ENCODE peak calls at places on chromosomes 12 and 14, in five cellular contexts. D is PC-9, O is A549, Q is pancreas, J is skeletal muscle cell. A is an unnamed sample.

GRCh38 chr12:28961948-28962384 is 187.1 kb upstream of the FAR2 start:
- DNase-seq in D (no peak), O (no peak), Q (no peak), J (no peak), A (no peak)

GRCh38 chr12:56206373-56207166 is 15.2 kb downstream of the RNF41 start:
- DNase-seq in D (peak; percentile 31), O (peak; percentile 74), Q (peak; percentile 59), J (no peak), A (no peak)

GRCh38 chr12:108832730-108833354 is 24.5 kb downstream of the SSH1 start:
- DNase-seq in D (peak; percentile 45), O (peak; percentile 50), Q (no peak), J (peak; percentile 76), A (no peak)

GRCh38 chr12:62643470-62643869 is 176.8 kb downstream of the MON2 start:
- DNase-seq in D (no peak), O (no peak), Q (no peak), J (no peak), A (no peak)

GRCh38 chr14:49106721-49107689 is 479.2 kb downstream of the RPS29 start:
- DNase-seq in D (no peak), O (no peak), Q (no peak), J (no peak), A (no peak)

GRCh38 chr12:124665516-124665915 is 98.1 kb upstream of the NCOR2 start:
- DNase-seq in D (no peak), O (no peak), Q (no peak), J (no peak), A (no peak)

GRCh38 chr12:1922985-1923384 is 4.5 kb upstream of the CACNA2D4 start:
- DNase-seq in D (no peak), O (no peak), Q (no peak), J (no peak), A (no peak)

GRCh38 chr12:52438305-52439301 is 4.4 kb upstream of the KRT75 start:
- DNase-seq in D (peak; percentile 37), O (no peak), Q (no peak), J (no peak), A (no peak)

GRCh38 chr12:67634167-67634793 is 14.3 kb upstream of the DYRK2 start:
- DNase-seq in D (no peak), O (no peak), Q (no peak), J (no peak), A (no peak)

GRCh38 chr12:112616469-112617190 is 174.9 kb upstream of the RPH3A start:
- DNase-seq in D (no peak), O (no peak), Q (no peak), J (no peak), A (no peak)

GRCh38 chr12:106141452-106141851 is 2.7 kb upstream of the NUAK1 start:
- DNase-seq in D (no peak), O (no peak), Q (no peak), J (no peak), A (no peak)
- H3K4me3 ChIP-seq in D (peak overlapping the region; percentile 78), O (no peak overlapping the region), Q (no peak overlapping the region), J (no peak overlapping the region), A (no peak overlapping the region)

DNA sequence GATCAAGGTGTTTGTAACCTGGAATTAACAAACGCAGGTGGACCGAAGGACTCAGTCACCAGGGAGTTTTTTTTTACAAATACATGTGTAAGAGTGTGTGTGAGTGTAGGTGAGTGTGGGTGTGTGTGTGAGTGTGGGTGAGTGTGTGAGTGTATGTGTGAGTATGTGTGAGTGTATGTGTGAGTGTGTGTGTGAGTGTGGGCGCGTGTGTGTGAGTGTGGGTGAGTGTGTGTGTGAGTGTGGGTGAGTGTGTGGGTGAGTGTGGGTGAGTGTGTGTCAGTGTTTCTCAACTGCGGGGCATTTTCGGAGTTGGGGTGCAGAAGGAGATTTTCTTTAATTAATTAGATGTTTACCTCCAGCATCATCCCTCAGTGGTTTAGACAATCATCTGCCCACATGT is 1178.8 kb downstream of the VRK1 start:
- DNase-seq in D (no peak), O (no peak), Q (no peak), J (no peak), A (no peak)
- H3K4me3 ChIP-seq in D (no peak overlapping the region), O (no peak overlapping the region), Q (no peak overlapping the region), J (no peak overlapping the region), A (no peak overlapping the region)

GRCh38 chr14:75650253-75651058 is 10.2 kb downstream of the ERG28 start:
- DNase-seq in D (no peak), O (no peak), Q (no peak), J (no peak), A (no peak)
- H3K4me3 ChIP-seq in D (no peak overlapping the region), O (no peak overlapping the region), Q (no peak overlapping the region), J (no peak overlapping the region), A (no peak overlapping the region)

GRCh38 chr14:74486164-74486563 is 6.9 kb downstream of the NPC2 start:
- DNase-seq in D (no peak), O (no peak), Q (no peak), J (no peak), A (no peak)
- H3K4me3 ChIP-seq in D (no peak overlapping the region), O (no peak overlapping the region), Q (no peak overlapping the region), J (no peak overlapping the region), A (no peak overlapping the region)

GRCh38 chr14:54652890-54653201 is 85.9 kb downstream of the SAMD4A start:
- DNase-seq in D (no peak), O (no peak), Q (no peak), J (no peak), A (no peak)
- H3K4me3 ChIP-seq in D (peak overlapping the region; percentile 42), O (peak overlapping the region; percentile 37), Q (no peak overlapping the region), J (peak overlapping the region; percentile 34), A (peak overlapping the region; percentile 48)

DNA sequence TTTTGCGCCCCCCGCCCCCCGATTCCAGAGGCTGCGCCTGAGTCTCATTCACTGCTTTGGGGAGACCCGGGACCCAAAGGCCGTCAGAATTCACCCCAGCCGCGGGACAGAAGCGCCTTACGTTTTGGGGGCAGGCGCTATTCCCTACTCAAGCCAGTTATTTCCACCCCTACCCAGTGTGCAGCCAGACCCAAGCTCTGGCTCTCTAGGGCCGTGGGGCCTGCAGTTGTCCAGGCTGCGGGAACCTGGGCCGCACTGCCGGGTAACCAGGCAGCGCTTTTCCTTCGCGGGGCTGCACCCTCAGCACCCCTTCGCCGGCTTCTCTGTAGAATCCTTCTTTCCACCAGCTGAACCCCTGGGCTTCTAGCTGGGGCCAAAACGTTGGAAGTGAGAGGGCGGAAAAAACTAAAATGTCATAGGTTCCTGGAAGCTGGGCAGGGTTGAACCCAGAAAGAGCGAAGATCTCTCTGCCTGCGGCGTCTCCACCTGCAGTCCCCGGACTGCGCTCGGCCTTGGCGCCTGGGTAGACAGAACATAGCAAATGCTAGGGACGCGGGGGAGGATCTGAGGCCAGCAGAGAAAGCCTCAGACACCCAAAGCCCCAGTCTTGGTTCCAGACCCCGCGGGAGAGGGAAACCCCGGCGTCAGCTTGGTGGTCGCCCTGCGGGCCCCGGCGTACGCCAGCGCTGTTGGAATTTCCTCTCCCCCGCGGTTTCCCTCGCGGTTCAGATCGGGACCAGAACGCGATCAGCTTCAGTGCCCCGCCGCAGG is 18.4 kb downstream of the TBX3 start:
- DNase-seq in D (no peak), O (no peak), Q (no peak), J (no peak), A (no peak)
- H3K4me3 ChIP-seq in D (no peak overlapping the region), O (no peak overlapping the region), Q (no peak overlapping the region), J (no peak overlapping the region), A (no peak overlapping the region)

GRCh38 chr12:4862809-4863208 is 46.9 kb upstream of the KCNA1 start:
- DNase-seq in D (no peak), O (no peak), Q (no peak), J (no peak), A (no peak)

GRCh38 chr12:4866288-4866687 is 43.4 kb upstream of the KCNA1 start:
- DNase-seq in D (no peak), O (no peak), Q (no peak), J (no peak), A (no peak)

GRCh38 chr12:4865246-4865645 is 44.5 kb upstream of the KCNA1 start:
- DNase-seq in D (no peak), O (no peak), Q (no peak), J (no peak), A (no peak)

GRCh38 chr12:4867384-4867783 is 42.3 kb upstream of the KCNA1 start:
- DNase-seq in D (no peak), O (no peak), Q (no peak), J (no peak), A (no peak)

DNA sequence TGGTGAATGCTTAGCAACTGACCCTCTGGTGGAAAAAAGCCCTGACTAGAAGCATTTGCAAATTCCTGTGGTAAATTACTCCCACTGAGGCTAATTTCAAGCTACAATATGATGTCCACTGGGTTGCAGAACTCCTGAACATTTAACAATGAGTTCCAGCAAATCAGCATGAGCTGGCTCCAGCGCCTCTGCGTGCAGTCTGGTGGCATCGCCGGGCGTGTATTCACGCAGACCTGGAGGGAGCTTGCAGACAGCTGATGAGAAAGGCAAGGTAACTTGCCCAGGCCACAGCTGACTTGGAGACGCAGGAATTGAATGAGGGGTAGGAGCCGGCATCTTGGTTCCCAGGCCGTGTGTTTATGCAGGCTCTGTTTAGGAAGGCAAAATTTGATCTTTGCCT is 45.1 kb upstream of the KCNA1 start:
- DNase-seq in D (no peak), O (no peak), Q (no peak), J (no peak), A (no peak)
- H3K4me3 ChIP-seq in D (no peak overlapping the region), O (no peak overlapping the region), Q (no peak overlapping the region), J (no peak overlapping the region), A (no peak overlapping the region)

GRCh38 chr14:71308671-71309070 is 401.4 kb downstream of the PCNX1 start:
- DNase-seq in D (no peak), O (no peak), Q (no peak), J (no peak), A (no peak)
- H3K4me3 ChIP-seq in D (no peak overlapping the region), O (no peak overlapping the region), Q (no peak overlapping the region), J (no peak overlapping the region), A (no peak overlapping the region)

GRCh38 chr12:116880817-116881324 is 370 bp downstream of the HRK start:
- DNase-seq in D (peak; percentile 66), O (peak; percentile 76), Q (peak; percentile 43), J (no peak), A (no peak)
- H3K4me3 ChIP-seq in D (peak overlapping the region; percentile 67), O (peak overlapping the region; percentile 47), Q (peak overlapping the region; percentile 16), J (peak overlapping the region; percentile 27), A (peak overlapping the region; percentile 27)